ENCODE peak calls at places on chromosome 22, in five cellular contexts. G, Q, A, J and H are unnamed samples.

GRCh38 chr22:17191163-17191562 is 28.1 kb downstream of the ADA2 start:
- DNase-seq in G (no peak), Q (no peak), A (no peak), J (no peak), H (no peak)

GRCh38 chr22:21018314-21018713 is 3.3 kb downstream of the P2RX6 start:
- DNase-seq in G (no peak), Q (no peak), A (no peak), J (no peak), H (no peak)

GRCh38 chr22:42926034-42926433 is 69.0 kb upstream of the ARFGAP3 start:
- DNase-seq in G (peak; percentile 48), Q (no peak), A (no peak), J (no peak), H (no peak)

GRCh38 chr22:50173221-50173982 is 2.9 kb downstream of the PANX2 start:
- DNase-seq in G (no peak), Q (no peak), A (no peak), J (no peak), H (no peak)

GRCh38 chr22:30989473-30989872 is 20.4 kb downstream of the TUG1 start:
- DNase-seq in G (no peak), Q (no peak), A (no peak), J (no peak), H (no peak)

GRCh38 chr22:33720166-33720878 is 200.0 kb downstream of the LARGE1 start:
- DNase-seq in G (no peak), Q (no peak), A (no peak), J (peak; percentile 21), H (no peak)

GRCh38 chr22:43136255-43136654 is 6.9 kb downstream of the MCAT start:
- DNase-seq in G (peak; percentile 25), Q (peak; percentile 43), A (no peak), J (peak; percentile 34), H (peak; percentile 74)

GRCh38 chr22:43743131-43743530 is 69.0 kb downstream of the EFCAB6 start:
- DNase-seq in G (no peak), Q (peak; percentile 9), A (no peak), J (no peak), H (peak; percentile 81)

GRCh38 chr22:19876314-19876940 is 21.8 kb upstream of the GNB1L start:
- DNase-seq in G (peak; percentile 27), Q (no peak), A (no peak), J (no peak), H (no peak)

GRCh38 chr22:49872347-49872746 is 18.7 kb downstream of the ZBED4 start:
- DNase-seq in G (no peak), Q (no peak), A (no peak), J (no peak), H (no peak)

GRCh38 chr22:42813501-42813900 is 43.6 kb downstream of the ARFGAP3 start:
- DNase-seq in G (no peak), Q (no peak), A (no peak), J (no peak), H (no peak)

GRCh38 chr22:17570851-17571631 is 7.7 kb downstream of the SLC25A18 start:
- DNase-seq in G (no peak), Q (no peak), A (no peak), J (no peak), H (no peak)

GRCh38 chr22:17366830-17367229 is 2.4 kb upstream of the CECR2 start:
- DNase-seq in G (peak; percentile 33), Q (peak; percentile 59), A (no peak), J (no peak), H (peak; percentile 87)

DNA sequence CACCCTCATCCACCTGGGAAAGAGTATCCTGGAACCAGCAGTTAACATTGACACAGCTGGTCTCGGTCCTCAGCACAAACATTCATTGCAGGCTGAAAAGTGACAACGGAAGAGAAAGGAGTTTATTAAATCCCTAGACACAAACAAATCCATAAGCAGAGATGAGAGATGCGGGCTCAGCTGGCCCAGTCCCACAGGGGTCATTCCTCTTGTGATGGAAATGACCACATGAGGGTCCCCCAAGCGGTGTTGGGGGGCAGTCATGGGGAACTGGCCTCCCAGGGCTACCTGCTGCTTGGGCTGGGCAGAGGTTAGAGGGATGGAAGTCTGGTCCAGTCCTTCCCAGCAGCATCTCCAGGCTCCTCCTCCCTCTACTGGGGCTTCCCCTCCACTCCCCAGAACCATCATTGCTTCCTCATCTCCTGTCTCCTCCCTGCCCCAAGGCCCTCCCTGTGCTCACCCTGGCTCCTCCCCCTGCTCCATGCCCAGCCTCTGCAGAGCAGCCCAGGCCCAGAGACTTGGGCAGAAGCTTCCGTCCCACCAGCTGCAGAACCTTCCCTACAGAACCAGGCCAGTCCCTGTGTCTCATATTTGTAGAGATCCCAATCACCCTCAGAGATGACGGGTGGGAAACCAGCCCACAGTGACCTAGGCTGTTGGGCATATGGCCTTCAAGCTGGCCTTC is 5.4 kb upstream of the IGLL5 start:
- DNase-seq in G (no peak), Q (peak; percentile 56), A (no peak), J (no peak), H (peak; percentile 5)
- TF ChIP-seq JUNB in G (no peak), Q (no peak), A (no peak), J (no peak), H (no peak)

GRCh38 chr22:29369460-29369859 is 18.9 kb downstream of the AP1B1 start:
- DNase-seq in G (no peak), Q (peak; percentile 25), A (no peak), J (no peak), H (peak; percentile 67)
- H3K4me3 ChIP-seq in G (no peak overlapping the region), Q (no peak overlapping the region), A (no peak overlapping the region), J (no peak overlapping the region), H (no peak overlapping the region)

GRCh38 chr22:22853713-22854112 is 33.9 kb upstream of the IGLL5 start:
- DNase-seq in G (no peak), Q (no peak), A (no peak), J (no peak), H (no peak)

GRCh38 chr22:22851969-22852368 is 35.6 kb upstream of the IGLL5 start:
- DNase-seq in G (no peak), Q (no peak), A (no peak), J (no peak), H (no peak)

GRCh38 chr22:22848364-22848866 is 39.2 kb upstream of the IGLL5 start:
- DNase-seq in G (peak; percentile 38), Q (peak; percentile 100), A (no peak), J (peak; percentile 50), H (peak; percentile 91)

GRCh38 chr22:22854466-22854865 is 33.1 kb upstream of the IGLL5 start:
- DNase-seq in G (no peak), Q (no peak), A (no peak), J (no peak), H (no peak)

DNA sequence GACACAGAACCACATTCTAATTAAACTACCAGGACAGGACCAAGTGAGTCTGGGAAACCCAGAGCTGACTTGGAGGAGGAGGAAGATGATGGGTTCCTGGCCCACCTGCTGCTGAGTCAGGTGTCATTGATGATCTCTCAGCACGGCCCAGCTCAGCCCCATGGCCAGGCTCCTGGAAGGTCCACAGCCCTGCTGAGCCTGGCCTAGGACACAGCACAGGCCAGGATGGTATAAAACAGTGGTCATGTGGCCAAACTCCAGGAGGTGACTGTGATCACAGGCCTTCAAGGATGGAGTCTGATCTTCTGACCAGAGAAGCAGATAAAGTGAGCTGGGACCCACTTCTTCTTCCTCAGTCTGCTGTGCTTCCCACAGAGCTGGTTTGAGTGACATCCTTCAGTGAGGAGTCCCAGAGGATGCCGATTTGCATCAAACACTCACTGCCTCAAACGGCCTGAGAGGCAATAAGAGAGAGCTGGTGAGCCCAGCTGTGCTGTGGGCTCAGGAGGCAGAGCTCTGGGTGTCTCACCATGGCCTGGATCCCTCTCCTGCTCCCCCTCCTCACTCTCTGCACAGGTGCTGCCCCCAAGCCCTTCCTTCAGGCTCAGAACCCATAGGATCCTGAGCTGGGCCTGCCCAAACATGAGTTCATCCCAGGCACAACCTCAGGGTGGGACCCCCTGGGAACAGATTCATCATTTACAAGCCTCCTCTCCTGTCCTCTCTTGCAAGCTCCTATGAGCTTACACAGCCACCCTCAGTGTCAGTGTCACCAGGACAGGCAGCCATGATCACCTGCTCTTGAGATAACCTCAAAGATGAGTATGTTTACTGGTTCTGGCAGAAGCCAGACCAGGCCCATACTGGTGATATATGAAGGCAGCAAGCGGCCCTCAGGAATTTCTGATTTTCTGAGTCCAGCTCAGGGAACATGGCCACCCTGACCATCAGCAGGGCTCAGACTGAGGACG is 37.7 kb upstream of the IGLL5 start:
- DNase-seq in G (no peak), Q (no peak), A (no peak), J (no peak), H (no peak)
- TF ChIP-seq JUNB in G (no peak), Q (no peak), A (no peak), J (no peak), H (no peak)

GRCh38 chr22:26648761-26649363 is 8.5 kb upstream of the MIAT start:
- DNase-seq in G (no peak), Q (no peak), A (no peak), J (no peak), H (no peak)
- H3K4me3 ChIP-seq in G (no peak overlapping the region), Q (no peak overlapping the region), A (no peak overlapping the region), J (no peak overlapping the region), H (peak overlapping the region; percentile 43)

DNA sequence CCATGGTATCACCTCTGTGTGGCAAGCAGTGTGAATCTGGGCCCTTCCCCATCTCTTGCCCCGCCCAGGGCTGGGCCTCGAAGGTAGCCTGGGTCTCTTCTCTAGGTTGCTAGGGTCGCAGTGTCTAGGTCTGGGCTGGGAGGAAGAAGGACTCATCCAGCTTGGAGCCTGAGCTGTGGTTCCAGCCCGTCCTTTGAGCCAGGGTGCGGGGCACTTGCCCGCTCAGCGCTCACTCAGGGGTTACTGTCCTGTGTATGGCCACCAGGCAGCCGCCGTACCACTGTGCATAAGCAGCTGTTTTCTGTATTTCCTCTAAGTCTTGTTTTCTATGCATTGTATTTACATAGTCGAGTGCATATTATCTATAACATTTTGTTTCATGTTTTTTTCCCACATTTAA is 160.9 kb downstream of the TBC1D22A start:
- DNase-seq in G (no peak), Q (no peak), A (no peak), J (no peak), H (no peak)
- TF ChIP-seq JUNB in G (no peak), Q (no peak), A (no peak), J (no peak), H (no peak)

DNA sequence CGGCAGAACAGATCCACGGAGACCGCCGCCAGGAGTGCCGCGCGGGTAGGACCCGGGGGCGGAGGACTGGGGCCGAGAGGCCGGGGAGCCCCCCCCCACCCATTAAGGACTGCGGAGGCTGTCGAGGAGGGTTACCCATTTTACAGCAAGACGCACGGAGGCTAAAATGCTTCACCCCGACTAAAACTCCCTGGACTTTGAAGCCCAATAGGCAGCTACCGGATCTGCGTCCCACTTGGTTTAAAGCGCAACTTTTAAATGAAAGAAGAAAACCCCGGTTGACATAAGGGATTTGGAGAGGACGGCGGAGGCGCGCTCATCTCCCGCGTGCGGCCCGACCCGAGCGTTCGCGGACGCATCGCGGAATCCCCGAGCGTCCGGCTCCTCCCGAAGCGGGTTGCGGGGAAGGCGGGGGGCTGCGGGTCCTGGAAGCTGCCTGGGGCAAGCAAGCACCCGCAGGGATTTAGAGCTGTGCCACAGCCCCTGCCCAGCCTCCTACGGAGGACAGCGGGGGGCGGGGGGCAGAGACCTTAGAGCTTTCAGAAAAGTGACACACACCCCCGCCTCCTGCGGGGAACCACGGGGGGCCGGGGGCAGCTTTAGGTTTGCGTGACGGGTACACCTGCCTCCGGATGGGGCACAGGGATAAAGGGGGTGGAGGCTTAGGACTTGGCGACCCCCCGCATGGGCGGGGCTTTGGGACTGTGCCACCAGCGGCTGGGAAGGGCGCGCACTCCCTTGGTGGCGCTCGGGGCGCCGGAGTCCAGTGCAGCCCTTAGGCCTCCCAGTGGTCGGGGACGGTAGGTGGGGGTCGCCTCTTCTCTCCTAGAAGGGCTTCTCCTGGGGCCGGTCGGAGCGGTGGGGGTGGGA is 761 bp upstream of the CELSR1 start:
- DNase-seq in G (peak; percentile 70), Q (no peak), A (no peak), J (no peak), H (peak; percentile 70)
- H3K4me3 ChIP-seq in G (peak overlapping the region; percentile 78), Q (no peak overlapping the region), A (no peak overlapping the region), J (peak overlapping the region; percentile 48), H (peak overlapping the region; percentile 64)

GRCh38 chr22:24033731-24034130 is 22.6 kb downstream of the CABIN1 start:
- DNase-seq in G (no peak), Q (no peak), A (no peak), J (no peak), H (no peak)
- TF ChIP-seq JUNB in G (no peak), Q (no peak), A (no peak), J (no peak), H (no peak)